ENCODE peak calls at places on chromosomes 2 and 18, in six cellular contexts. B, F, U, L, K and O are unnamed samples.
A peak's percentile ranks its signal among the peaks of the same experiment; 100 is the strongest.

GRCh38 chr2:201040867-201041628 is 30.4 kb downstream of the HYCC2 start:
- DNase-seq in B (no peak), U (no peak), F (no peak), L (peak; percentile 75), K (no peak), O (no peak)

GRCh38 chr18:38453880-38454279 is 888.3 kb upstream of the CELF4 start:
- DNase-seq in L (no peak), K (no peak), B (no peak), U (no peak), F (no peak), O (no peak)

GRCh38 chr2:128026422-128027277 is 1.2 kb downstream of the SAP130 start:
- DNase-seq in U (no peak), B (no peak), K (no peak), L (no peak), F (no peak), O (no peak)

GRCh38 chr2:206543073-206543472 is 99.2 kb upstream of the FAM237A start:
- DNase-seq in U (no peak), K (no peak), L (no peak), F (no peak), B (no peak), O (no peak)

GRCh38 chr2:233129351-233129978 is 69.3 kb downstream of the INPP5D start:
- DNase-seq in L (no peak), B (no peak), K (peak; percentile 31), F (no peak), U (no peak), O (no peak)

GRCh38 chr2:203740741-203741363 is 34.4 kb downstream of the CD28 start:
- DNase-seq in K (no peak), U (no peak), F (no peak), B (no peak), L (no peak), O (no peak)

GRCh38 chr2:105712981-105713596 is 31.6 kb upstream of the NCK2 start:
- DNase-seq in B (no peak), F (no peak), U (no peak), L (no peak), K (no peak), O (no peak)

GRCh38 chr18:79393181-79393598 is 2.5 kb upstream of the NFATC1 start:
- DNase-seq in L (no peak), B (no peak), F (no peak), K (no peak), U (no peak), O (no peak)

GRCh38 chr2:26669099-26669498 is 23.4 kb upstream of the KCNK3 start:
- DNase-seq in K (no peak), L (no peak), F (no peak), B (no peak), U (no peak), O (no peak)

GRCh38 chr2:166092889-166093288 is 34.9 kb downstream of the SCN1A start:
- DNase-seq in K (no peak), L (no peak), U (no peak), F (no peak), B (no peak), O (no peak)

GRCh38 chr2:235027558-235028214 is 75.9 kb downstream of the SH3BP4 start:
- DNase-seq in K (no peak), F (no peak), L (no peak), B (no peak), U (no peak), O (no peak)

GRCh38 chr2:9222246-9222898 is 15.8 kb downstream of the ASAP2 start:
- DNase-seq in F (no peak), B (no peak), U (no peak), L (no peak), K (no peak), O (no peak)

GRCh38 chr2:55167630-55167967 is 64.5 kb downstream of the CLHC1 start:
- DNase-seq in U (no peak), F (no peak), B (no peak), K (no peak), L (no peak), O (no peak)

GRCh38 chr2:55169915-55170314 is 62.2 kb downstream of the CLHC1 start:
- DNase-seq in K (no peak), L (no peak), F (no peak), U (no peak), B (no peak), O (no peak)

GRCh38 chr2:55165567-55165966 is 66.5 kb downstream of the CLHC1 start:
- DNase-seq in K (no peak), F (no peak), L (no peak), B (no peak), U (no peak), O (no peak)

GRCh38 chr2:55168221-55169154 is 63.6 kb downstream of the CLHC1 start:
- DNase-seq in F (no peak), K (no peak), L (peak; percentile 70), B (no peak), U (no peak), O (no peak)

DNA sequence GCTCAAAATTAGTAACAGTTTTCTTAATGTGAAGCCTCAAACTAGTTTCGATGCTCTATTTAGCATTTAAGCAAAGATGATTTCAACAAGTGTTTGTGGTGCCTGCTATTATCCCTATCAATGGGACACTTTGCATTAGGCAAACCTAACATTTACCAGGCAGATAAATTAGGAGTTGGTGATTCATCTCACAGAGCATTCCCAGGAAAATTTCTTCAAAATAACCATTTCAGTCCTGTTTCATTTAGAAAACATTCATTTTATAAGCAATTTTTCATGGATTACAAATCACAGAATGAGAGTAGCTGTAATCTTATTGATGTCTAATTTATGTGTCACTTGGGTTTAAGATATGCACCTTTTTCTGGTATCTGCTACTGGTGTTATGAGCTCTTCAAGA is 62.7 kb downstream of the CLHC1 start:
- DNase-seq in U (no peak), F (no peak), B (no peak), L (no peak), K (no peak), O (no peak)
- TF ChIP-seq TAF1 in U (no peak), F (no peak), B (no peak), L (no peak), K (no peak), O (no peak)

DNA sequence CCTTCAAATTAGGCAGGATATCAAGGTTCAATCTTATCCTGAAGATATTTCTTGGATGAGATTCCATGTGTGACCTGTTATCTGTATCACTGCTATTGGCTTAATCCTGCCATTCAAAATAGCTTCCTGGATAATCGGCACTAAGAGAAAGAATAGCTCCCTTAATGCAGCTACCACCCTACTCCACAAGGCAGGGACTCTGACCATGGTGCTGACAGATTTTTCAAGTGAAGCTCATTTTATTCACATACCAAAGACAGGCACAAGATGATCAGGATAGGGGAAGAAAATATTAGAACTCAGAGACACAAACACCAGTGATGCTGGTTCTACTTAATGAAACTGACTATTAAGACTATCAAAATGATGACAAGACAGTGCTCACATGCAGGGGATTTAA is 74.9 kb downstream of the ORC4 start:
- DNase-seq in K (no peak), L (no peak), F (no peak), B (no peak), U (no peak), O (no peak)
- TF ChIP-seq POLR2A in K (no peak), L (no peak), F (no peak), B (no peak), U (no peak), O (no peak)

GRCh38 chr2:41932241-41933034 is 115.4 kb upstream of the PKDCC start:
- DNase-seq in F (peak; percentile 67), L (no peak), K (no peak), B (no peak), U (no peak), O (no peak)
- TF ChIP-seq POLR2AphosphoS5 in F (peak; percentile 64), L (no peak), K (no peak), B (no peak), U (no peak), O (no peak)

GRCh38 chr18:60654298-60654697 is 281.7 kb upstream of the MC4R start:
- DNase-seq in L (no peak), K (no peak), F (no peak), B (no peak), U (no peak), O (no peak)

GRCh38 chr18:60662491-60662890 is 289.9 kb upstream of the MC4R start:
- DNase-seq in U (no peak), K (no peak), B (no peak), F (no peak), L (no peak), O (no peak)

DNA sequence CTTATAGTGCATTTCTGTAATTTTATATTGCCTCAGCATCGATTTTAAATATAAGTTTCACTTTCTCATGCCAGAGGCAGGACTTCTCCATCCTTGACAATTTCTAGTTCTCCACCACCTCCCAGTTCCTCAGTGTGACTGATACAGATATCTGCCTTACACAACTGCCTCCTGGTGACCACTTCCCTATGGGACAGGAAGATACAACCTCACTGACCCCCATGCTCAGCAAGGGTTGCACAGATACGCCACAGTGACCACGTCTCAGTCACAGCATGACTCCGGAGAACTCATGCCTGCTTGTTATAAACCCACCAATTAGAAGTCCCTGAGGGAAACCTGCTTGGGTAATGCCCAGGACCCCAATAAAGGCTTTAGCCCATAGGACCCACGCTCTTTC is 284.0 kb upstream of the MC4R start:
- DNase-seq in U (no peak), K (no peak), B (no peak), F (no peak), L (no peak), O (no peak)
- TF ChIP-seq TAF1 in U (no peak), K (no peak), B (no peak), F (no peak), L (no peak), O (no peak)

GRCh38 chr2:225916692-225917091 is 517.2 kb downstream of the NYAP2 start:
- DNase-seq in U (no peak), L (no peak), K (no peak), B (no peak), F (no peak), O (no peak)
- TF ChIP-seq POLR2A in U (no peak), L (no peak), K (no peak), B (no peak), F (no peak), O (no peak)

GRCh38 chr18:32389868-32390267 is 80.8 kb downstream of the GAREM1 start:
- DNase-seq in F (no peak), B (no peak), U (no peak), K (no peak), L (no peak), O (no peak)
- TF ChIP-seq POLR2AphosphoS5 in F (no peak), B (no peak), U (no peak), K (no peak), L (no peak), O (no peak)

DNA sequence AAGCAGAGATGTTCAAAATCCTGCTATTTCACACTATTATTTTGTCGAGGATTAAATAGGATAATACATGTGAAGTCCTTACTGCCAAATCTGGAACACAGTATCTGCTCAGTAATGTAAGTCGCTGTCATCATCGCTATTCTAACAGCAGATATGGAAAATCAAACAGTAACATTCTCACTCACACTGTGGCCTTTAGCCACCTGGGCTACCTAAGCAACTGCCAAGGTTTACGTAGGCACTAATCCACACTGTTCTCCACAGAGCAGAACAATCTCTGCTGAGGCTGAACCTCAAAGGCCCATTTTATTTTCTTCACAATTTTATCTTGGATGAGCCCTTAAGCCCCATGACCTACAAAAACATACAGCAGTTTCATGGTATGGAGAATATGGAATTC is 5.8 kb upstream of the TMSB10 start:
- DNase-seq in U (no peak), F (no peak), L (no peak), B (no peak), K (no peak), O (no peak)
- TF ChIP-seq TAF1 in U (no peak), F (no peak), L (no peak), B (no peak), K (no peak), O (no peak)